ENCODE peak calls at places on chromosomes 3 and 15, in five cellular contexts. F is HCT116, S is PC-3, W is lower lobe of right lung, N is astrocyte. Z is an unnamed sample.

GRCh38 chr15:72033711-72034110 is 84.2 kb downstream of the MYO9A start:
- DNase-seq in F (no peak), S (no peak), W (no peak), N (peak), Z (no peak)

GRCh38 chr15:28182216-28182615 is 83.1 kb upstream of the OCA2 start:
- DNase-seq in F (no peak), S (no peak), W (no peak), N (no peak), Z (no peak)

GRCh38 chr3:119184808-119185690 is 11.7 kb downstream of the UPK1B start:
- DNase-seq in F (no peak), S (peak), W (no peak), N (peak), Z (no peak)

GRCh38 chr15:69762373-69763148 is 309.9 kb downstream of the RPLP1 start:
- DNase-seq in F (peak), S (peak), W (no peak), N (no peak), Z (no peak)

GRCh38 chr15:67023517-67024321 is 41.7 kb upstream of the SMAD3 start:
- DNase-seq in F (no peak), S (peak), W (no peak), N (no peak), Z (no peak)

GRCh38 chr3:39671600-39671999 is 137.8 kb upstream of the MYRIP start:
- DNase-seq in F (no peak), S (no peak), W (no peak), N (no peak), Z (no peak)

GRCh38 chr15:33453761-33454160 is 143.0 kb downstream of the RYR3 start:
- DNase-seq in F (no peak), S (no peak), W (no peak), N (no peak), Z (no peak)

GRCh38 chr3:1439395-1439794 is 346.6 kb downstream of the CNTN6 start:
- DNase-seq in F (no peak), S (no peak), W (no peak), N (no peak), Z (peak)

GRCh38 chr3:11624161-11624560 is 19.6 kb downstream of the VGLL4 start:
- DNase-seq in F (no peak), S (peak), W (no peak), N (no peak), Z (no peak)

GRCh38 chr3:196232154-196232881 is 16.0 kb downstream of the SLC51A start:
- DNase-seq in F (no peak), S (no peak), W (no peak), N (no peak), Z (no peak)

GRCh38 chr3:37971467-37971866 is 19.1 kb upstream of the VILL start:
- DNase-seq in F (no peak), S (no peak), W (no peak), N (no peak), Z (no peak)

GRCh38 chr3:125212509-125213372 is at the start of gene SLC12A8:
- DNase-seq in F (no peak), S (peak), W (no peak), N (no peak), Z (peak)

GRCh38 chr15:80580107-80580506 is 115.0 kb upstream of the ABHD17C start:
- DNase-seq in F (no peak), S (peak), W (no peak), N (peak), Z (no peak)

GRCh38 chr15:80242132-80242769 is 9.8 kb downstream of the CTXND1 start:
- DNase-seq in F (peak), S (peak), W (no peak), N (no peak), Z (no peak)

GRCh38 chr15:85282504-85283115 is 97.8 kb upstream of the AKAP13 start:
- DNase-seq in F (no peak), S (peak), W (no peak), N (peak), Z (no peak)

GRCh38 chr15:71437919-71438318 is 322.6 kb downstream of the THSD4 start:
- DNase-seq in F (no peak), S (peak), W (peak), N (no peak), Z (no peak)

GRCh38 chr15:98609144-98609852 is 39.0 kb upstream of the IGF1R start:
- DNase-seq in F (peak), S (peak), W (no peak), N (peak), Z (no peak)

GRCh38 chr3:195250473-195251251 is 20.3 kb downstream of the XXYLT1 start:
- DNase-seq in F (no peak), S (no peak), W (no peak), N (no peak), Z (no peak)

GRCh38 chr15:95025924-95026728 is 794.8 kb downstream of the MCTP2 start:
- DNase-seq in F (peak), S (peak), W (no peak), N (no peak), Z (peak)

GRCh38 chr3:190699784-190700183 is 162.7 kb downstream of the GMNC start:
- DNase-seq in F (no peak), S (no peak), W (no peak), N (no peak), Z (no peak)

GRCh38 chr3:4995500-4996053 is 16.3 kb downstream of the BHLHE40 start:
- DNase-seq in F (peak), S (peak), W (no peak), N (peak), Z (no peak)
- H3K4me3 ChIP-seq in F (no peak), S (no peak), W (no peak), N (no peak), Z (no peak)

GRCh38 chr15:63041402-63041977 is 1.1 kb upstream of the TPM1 start:
- DNase-seq in F (no peak), S (no peak), W (no peak), N (no peak), Z (no peak)

GRCh38 chr15:63040954-63041353 is 1.6 kb upstream of the TPM1 start:
- DNase-seq in F (no peak), S (no peak), W (no peak), N (no peak), Z (no peak)

GRCh38 chr15:63039811-63040210 is 2.7 kb upstream of the TPM1 start:
- DNase-seq in F (no peak), S (no peak), W (no peak), N (no peak), Z (no peak)

GRCh38 chr15:63038926-63039673 is 3.4 kb upstream of the TPM1 start:
- DNase-seq in F (no peak), S (no peak), W (no peak), N (peak), Z (no peak)

GRCh38 chr15:63040509-63040908 is 2.0 kb upstream of the TPM1 start:
- DNase-seq in F (no peak), S (no peak), W (no peak), N (no peak), Z (no peak)
- H3K4me3 ChIP-seq in F (no peak), S (no peak), W (no peak), N (no peak), Z (no peak)

GRCh38 chr15:89409993-89410767 is 75.6 kb upstream of the POLG start:
- DNase-seq in F (no peak), S (no peak), W (no peak), N (no peak), Z (no peak)

GRCh38 chr15:89406756-89407650 is 72.4 kb upstream of the POLG start:
- DNase-seq in F (no peak), S (no peak), W (no peak), N (no peak), Z (no peak)

GRCh38 chr15:89409184-89409992 is 74.8 kb upstream of the POLG start:
- DNase-seq in F (no peak), S (no peak), W (no peak), N (no peak), Z (no peak)

GRCh38 chr15:89406218-89406716 is 71.6 kb upstream of the POLG start:
- DNase-seq in F (no peak), S (no peak), W (no peak), N (no peak), Z (no peak)

GRCh38 chr15:89408512-89409183 is 74.0 kb upstream of the POLG start:
- DNase-seq in F (no peak), S (no peak), W (no peak), N (no peak), Z (no peak)
- H3K4me3 ChIP-seq in F (no peak), S (no peak), W (peak), N (peak), Z (peak)

GRCh38 chr15:48336940-48337339 is 5.7 kb downstream of the DUT start:
- DNase-seq in F (peak), S (peak), W (no peak), N (no peak), Z (no peak)

GRCh38 chr15:48333553-48333952 is 2.3 kb downstream of the DUT start:
- DNase-seq in F (no peak), S (no peak), W (no peak), N (no peak), Z (no peak)

GRCh38 chr15:48331796-48332641 is 790 bp downstream of the DUT start:
- DNase-seq in F (peak), S (peak), W (peak), N (no peak), Z (peak)

GRCh38 chr15:48332642-48333034 is 1.4 kb downstream of the DUT start:
- DNase-seq in F (no peak), S (no peak), W (no peak), N (no peak), Z (no peak)

GRCh38 chr15:48334260-48334659 is 3.0 kb downstream of the DUT start:
- DNase-seq in F (no peak), S (no peak), W (no peak), N (no peak), Z (no peak)
- H3K4me3 ChIP-seq in F (no peak), S (peak), W (no peak), N (no peak), Z (no peak)

DNA sequence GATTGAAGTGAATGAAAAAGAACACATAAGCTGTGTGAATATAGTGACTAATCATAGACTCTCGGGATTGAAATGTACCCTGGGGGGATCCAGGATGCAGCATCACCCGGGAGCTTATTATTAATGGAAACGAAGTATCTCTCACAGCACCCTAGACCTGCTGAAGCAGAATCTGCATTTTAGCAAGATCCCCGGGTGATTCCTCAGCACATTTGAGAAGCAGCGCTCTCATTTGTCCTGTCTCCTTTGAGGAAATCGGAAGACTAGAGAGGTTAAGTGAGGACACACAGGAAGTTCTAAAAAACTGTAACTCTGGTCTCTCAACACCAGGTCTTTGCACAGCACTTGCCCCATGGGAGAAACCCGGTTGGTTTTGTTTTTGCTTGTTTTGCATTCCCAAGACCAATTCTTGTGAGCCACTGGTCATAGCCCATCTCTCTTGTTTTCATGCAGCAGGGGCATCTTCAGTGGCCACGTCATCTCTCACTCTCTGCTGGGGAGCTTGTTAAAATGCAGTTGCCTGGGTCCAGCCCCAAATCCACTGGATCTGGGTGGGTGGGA is 30.2 kb downstream of the ZNF710 start:
- DNase-seq in F (no peak), S (peak), W (no peak), N (no peak), Z (no peak)
- H3K4me3 ChIP-seq in F (no peak), S (no peak), W (no peak), N (no peak), Z (no peak)

DNA sequence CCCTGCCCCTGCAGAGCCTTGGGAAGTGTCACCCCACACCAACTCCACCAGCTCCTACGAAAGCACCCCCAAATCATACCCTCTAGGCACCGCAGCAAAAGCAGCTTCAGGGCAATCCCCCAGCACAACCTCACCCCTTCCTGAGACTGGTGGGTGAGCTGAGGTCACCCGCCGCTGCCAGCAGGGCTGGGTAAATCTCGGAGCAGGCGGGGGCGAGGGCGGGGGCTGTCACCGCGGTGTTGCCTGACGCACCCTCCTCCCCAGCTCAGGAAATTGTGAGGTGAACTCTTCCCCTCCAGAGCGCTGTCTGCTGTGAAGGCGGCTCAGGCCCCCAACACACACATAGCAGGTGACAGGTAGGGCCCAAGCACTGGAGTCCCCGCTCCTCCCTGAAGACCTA is 30.3 kb upstream of the FURIN start:
- DNase-seq in F (no peak), S (no peak), W (no peak), N (no peak), Z (no peak)
- H3K4me3 ChIP-seq in F (no peak), S (no peak), W (no peak), N (no peak), Z (no peak)

DNA sequence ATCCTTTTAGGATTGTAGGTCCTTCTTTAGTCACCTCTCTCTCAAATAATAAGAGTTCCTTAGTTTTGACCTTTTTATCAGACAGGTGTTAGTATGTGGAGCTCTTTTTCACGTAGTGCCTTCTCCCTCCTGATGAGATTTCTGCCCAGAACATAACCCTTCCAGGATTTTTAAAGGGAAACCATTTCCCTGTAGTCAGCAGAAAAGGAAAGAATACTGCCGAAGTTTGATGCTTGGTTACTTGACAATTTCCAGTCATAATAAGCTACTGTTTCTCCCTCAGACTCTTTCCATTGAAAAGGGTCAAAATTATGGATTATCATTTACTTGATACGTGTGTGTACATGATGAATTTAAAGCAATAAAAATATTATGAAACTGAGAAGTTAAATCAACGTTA is 73.1 kb downstream of the VPS8 start:
- DNase-seq in F (no peak), S (no peak), W (no peak), N (no peak), Z (no peak)
- H3K4me3 ChIP-seq in F (no peak), S (no peak), W (no peak), N (no peak), Z (no peak)

GRCh38 chr3:174046311-174046710 is 648.8 kb downstream of the NLGN1 start:
- DNase-seq in F (no peak), S (no peak), W (no peak), N (no peak), Z (no peak)
- H3K4me3 ChIP-seq in F (no peak), S (no peak), W (no peak), N (no peak), Z (no peak)

GRCh38 chr15:42456971-42457370 is 34.0 kb downstream of the ZNF106 start:
- DNase-seq in F (no peak), S (no peak), W (no peak), N (peak), Z (no peak)
- H3K4me3 ChIP-seq in F (no peak), S (no peak), W (peak), N (no peak), Z (no peak)

GRCh38 chr3:150373234-150373633 is 34.9 kb upstream of the TSC22D2 start:
- DNase-seq in F (no peak), S (no peak), W (no peak), N (no peak), Z (no peak)

GRCh38 chr3:150371741-150372254 is 36.3 kb upstream of the TSC22D2 start:
- DNase-seq in F (peak), S (peak), W (no peak), N (peak), Z (peak)

GRCh38 chr3:150370982-150371381 is 37.1 kb upstream of the TSC22D2 start:
- DNase-seq in F (no peak), S (no peak), W (no peak), N (no peak), Z (no peak)

GRCh38 chr3:150370129-150370602 is 37.9 kb upstream of the TSC22D2 start:
- DNase-seq in F (peak), S (peak), W (no peak), N (peak), Z (no peak)

GRCh38 chr3:150372320-150373118 is 35.6 kb upstream of the TSC22D2 start:
- DNase-seq in F (no peak), S (peak), W (no peak), N (no peak), Z (no peak)
- H3K4me3 ChIP-seq in F (no peak), S (peak), W (no peak), N (no peak), Z (no peak)